ENCODE peak calls at places on chromosomes 7 and 10, in four cellular contexts. Z is heart right ventricle, N is foreskin fibroblast, X is cardiac fibroblast. K is an unnamed sample.

GRCh38 chr7:6436385-6436685 is 11.4 kb downstream of the DAGLB start:
- DNase-seq in Z (peak; percentile 29), X (no peak), N (no peak), K (peak; percentile 48)

GRCh38 chr10:100982916-100983830 is 4.1 kb downstream of the MRPL43 start:
- DNase-seq in Z (peak; percentile 1), N (no peak), X (no peak), K (no peak)

GRCh38 chr10:28938745-28939144 is 261.4 kb downstream of the BAMBI start:
- DNase-seq in Z (no peak), N (no peak), X (no peak), K (no peak)

GRCh38 chr7:22574756-22575517 is 74.9 kb upstream of the STEAP1B start:
- DNase-seq in X (no peak), N (no peak), Z (no peak), K (no peak)

GRCh38 chr7:82210422-82211184 is 233.0 kb downstream of the CACNA2D1 start:
- DNase-seq in Z (no peak), N (no peak), X (peak; percentile 55), K (no peak)

GRCh38 chr7:15822123-15822495 is 135.6 kb upstream of the MEOX2 start:
- DNase-seq in X (no peak), Z (no peak), N (no peak), K (no peak)

GRCh38 chr7:95102662-95103061 is 195.3 kb downstream of the PPP1R9A start:
- DNase-seq in N (peak; percentile 2), Z (no peak), X (no peak), K (no peak)

GRCh38 chr7:92155108-92155755 is 21.0 kb upstream of the CYP51A1 start:
- DNase-seq in Z (no peak), N (no peak), X (no peak), K (no peak)

GRCh38 chr10:106957825-106958581 is 206.5 kb downstream of the SORCS1 start:
- DNase-seq in Z (no peak), X (no peak), N (no peak), K (no peak)

GRCh38 chr7:98211221-98211675 is at the start of gene BHLHA15:
- DNase-seq in X (no peak), Z (no peak), N (peak; percentile 2), K (peak; percentile 56)

GRCh38 chr10:314871-315270 is 179.6 kb downstream of the ZMYND11 start:
- DNase-seq in Z (no peak), X (no peak), N (no peak), K (no peak)

GRCh38 chr7:112898432-112899290 is 108.5 kb upstream of the TMEM168 start:
- DNase-seq in Z (peak; percentile 35), X (peak; percentile 84), N (peak; percentile 53), K (no peak)

GRCh38 chr7:137109966-137110930 is 233.3 kb downstream of the PTN start:
- DNase-seq in X (peak; percentile 21), N (peak; percentile 41), Z (no peak), K (no peak)

GRCh38 chr10:110739811-110740271 is 95.7 kb downstream of the RBM20 start:
- DNase-seq in N (no peak), Z (no peak), X (peak; percentile 20), K (no peak)

GRCh38 chr7:23380961-23381360 is 81.8 kb downstream of the MALSU1 start:
- DNase-seq in Z (no peak), N (no peak), X (no peak), K (no peak)

GRCh38 chr7:22990588-22990949 is 23.4 kb downstream of the HYCC1 start:
- DNase-seq in X (no peak), Z (no peak), N (peak; percentile 60), K (no peak)

GRCh38 chr10:88095291-88095721 is 231.9 kb downstream of the PTEN start:
- DNase-seq in X (peak; percentile 62), N (peak; percentile 77), Z (no peak), K (no peak)

GRCh38 chr7:23712368-23713284 is 2.6 kb downstream of the STK31 start:
- DNase-seq in N (peak; percentile 43), Z (no peak), X (peak; percentile 80), K (no peak)

GRCh38 chr10:42623929-42624328 is 14.4 kb downstream of the ZNF33B start:
- DNase-seq in N (no peak), Z (no peak), X (no peak), K (no peak)

GRCh38 chr10:27155073-27155754 is at the start of gene MASTL:
- DNase-seq in X (peak; percentile 97), N (peak; percentile 94), Z (peak; percentile 93), K (peak; percentile 94)

GRCh38 chr10:30510184-30510931 is 76.4 kb downstream of the MAP3K8 start:
- DNase-seq in Z (no peak), X (peak; percentile 59), N (no peak), K (peak; percentile 68)

GRCh38 chr10:91879514-91880170 is 29.6 kb downstream of the FGFBP3 start:
- DNase-seq in X (no peak), N (no peak), Z (no peak), K (no peak)

GRCh38 chr10:49488056-49488455 is 50.9 kb downstream of the ERCC6 start:
- DNase-seq in X (no peak), Z (no peak), N (peak; percentile 20), K (no peak)

GRCh38 chr7:2063562-2064360 is 169.0 kb downstream of the MAD1L1 start:
- DNase-seq in Z (no peak), N (no peak), X (peak; percentile 39), K (no peak)

GRCh38 chr7:85659364-85659763 is 472.5 kb upstream of the SEMA3D start:
- DNase-seq in Z (no peak), N (peak; percentile 5), X (no peak), K (no peak)

GRCh38 chr7:79420464-79420863 is 33.0 kb downstream of the MAGI2 start:
- DNase-seq in N (peak; percentile 93), X (peak; percentile 75), Z (no peak), K (no peak)

GRCh38 chr10:77163670-77164348 is 473.8 kb downstream of the KCNMA1 start:
- DNase-seq in X (peak; percentile 91), N (peak; percentile 97), Z (no peak), K (no peak)

GRCh38 chr7:128697301-128697905 is 25.3 kb downstream of the GARIN1A start:
- DNase-seq in Z (no peak), X (peak; percentile 68), N (peak; percentile 47), K (peak; percentile 85)

GRCh38 chr7:96331233-96331632 is 9.3 kb upstream of the SLC25A13 start:
- DNase-seq in Z (no peak), X (no peak), N (no peak), K (no peak)

GRCh38 chr10:103799341-103799740 is 56.0 kb downstream of the SH3PXD2A start:
- DNase-seq in N (no peak), Z (no peak), X (no peak), K (no peak)

GRCh38 chr10:123144697-123145541 is 3.0 kb upstream of the HMX2 start:
- DNase-seq in X (no peak), N (no peak), Z (no peak), K (no peak)
- TF ChIP-seq CTCF in X (no peak), N (no peak), Z (no peak), K (no peak)

GRCh38 chr10:3720228-3721019 is 64.6 kb downstream of the KLF6 start:
- DNase-seq in N (peak; percentile 75), X (peak; percentile 98), Z (peak; percentile 54), K (no peak)
- TF ChIP-seq CTCF in N (no peak), X (no peak), Z (no peak), K (no peak)

GRCh38 chr10:82934947-82935346 is 1060.0 kb downstream of the NRG3 start:
- DNase-seq in X (no peak), N (no peak), Z (no peak), K (no peak)

GRCh38 chr10:82932426-82932825 is 1057.4 kb downstream of the NRG3 start:
- DNase-seq in Z (no peak), N (no peak), X (no peak), K (no peak)

GRCh38 chr10:82938331-82938730 is 1063.3 kb downstream of the NRG3 start:
- DNase-seq in Z (no peak), N (no peak), X (no peak), K (no peak)

GRCh38 chr10:82934429-82934828 is 1059.4 kb downstream of the NRG3 start:
- DNase-seq in N (no peak), Z (no peak), X (no peak), K (no peak)
- TF ChIP-seq CTCF in N (no peak), Z (no peak), X (peak; percentile 5), K (no peak)

GRCh38 chr7:141839256-141839655 is 2.0 kb downstream of the PRSS37 start:
- DNase-seq in N (no peak), X (no peak), Z (no peak), K (no peak)

GRCh38 chr7:141842904-141843303 is 1.6 kb upstream of the PRSS37 start:
- DNase-seq in Z (no peak), N (no peak), X (no peak), K (no peak)

GRCh38 chr7:141841385-141841784 is at the start of gene PRSS37:
- DNase-seq in X (no peak), N (no peak), Z (no peak), K (no peak)

GRCh38 chr7:141838581-141838980 is 2.7 kb downstream of the PRSS37 start:
- DNase-seq in N (no peak), X (no peak), Z (no peak), K (no peak)

DNA sequence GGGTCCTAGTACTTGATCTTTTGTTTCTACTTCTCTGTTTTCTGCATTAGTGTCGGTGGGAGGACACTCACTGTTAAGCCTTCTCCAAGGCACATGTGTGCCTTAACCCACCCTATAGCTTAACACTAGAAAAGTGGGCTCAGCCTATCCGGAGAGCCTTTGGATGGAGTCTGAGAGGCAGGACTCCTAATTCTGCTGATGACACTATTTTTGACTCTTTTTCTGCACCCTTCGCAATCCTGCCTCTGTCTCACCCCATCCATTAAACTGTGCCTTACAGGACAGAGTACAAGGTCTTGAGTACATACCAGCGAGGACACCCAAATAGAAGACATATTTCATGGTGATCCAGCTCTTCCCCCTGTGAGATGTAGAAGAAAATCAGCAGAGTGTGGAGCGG is 577 bp downstream of the PRSS37 start:
- DNase-seq in Z (no peak), X (no peak), N (no peak), K (no peak)
- TF ChIP-seq CTCF in Z (no peak), X (no peak), N (no peak), K (no peak)

GRCh38 chr7:55212176-55212575 is 153.0 kb upstream of the LANCL2 start:
- DNase-seq in Z (no peak), N (no peak), X (no peak), K (no peak)
- TF ChIP-seq CTCF in Z (no peak), N (no peak), X (no peak), K (no peak)

GRCh38 chr10:44923611-44924010 is 12.5 kb downstream of the TMEM72 start:
- DNase-seq in Z (no peak), X (no peak), N (no peak), K (no peak)

GRCh38 chr10:44924261-44925040 is 13.3 kb downstream of the TMEM72 start:
- DNase-seq in X (no peak), Z (no peak), N (no peak), K (no peak)

GRCh38 chr10:44926771-44927751 is 15.9 kb downstream of the TMEM72 start:
- DNase-seq in Z (no peak), X (peak; percentile 43), N (no peak), K (no peak)

GRCh38 chr10:44925811-44926760 is 14.9 kb downstream of the TMEM72 start:
- DNase-seq in Z (no peak), N (no peak), X (no peak), K (no peak)

GRCh38 chr10:44925224-44925623 is 14.1 kb downstream of the TMEM72 start:
- DNase-seq in N (no peak), X (no peak), Z (no peak), K (no peak)
- TF ChIP-seq CTCF in N (peak; percentile 6), X (peak; percentile 19), Z (no peak), K (no peak)

K was measured in left lung.